ENCODE peak calls at places on chromosomes 1 and 21, in ten cellular contexts. H is CD8-positive, alpha-beta T cell; C is fibroblast of lung; O is keratinocyte; K is colonic mucosa; X is pancreas; Q is astrocyte; S is body of pancreas; I is BE2C; N is neural progenitor cell. Z is an unnamed sample.

GRCh38 chr21:28615276-28615675 is 377.4 kb downstream of the LTN1 start:
- DNase-seq in X (no peak), I (no peak), C (peak; percentile 25), Q (peak; percentile 88), O (no peak), H (no peak), N (peak; percentile 5), S (no peak), K (no peak), Z (no peak)

GRCh38 chr1:232622378-232622777 is 7.6 kb downstream of the SIPA1L2 start:
- DNase-seq in H (no peak), Q (no peak), X (no peak), I (no peak), N (no peak), K (peak; percentile 82), C (no peak), O (no peak), S (no peak), Z (no peak)

GRCh38 chr1:90114521-90115141 is 119.7 kb downstream of the ZNF326 start:
- DNase-seq in C (peak; percentile 65), X (no peak), K (no peak), N (peak; percentile 75), S (no peak), Q (peak; percentile 6), I (no peak), H (no peak), O (peak; percentile 21), Z (no peak)

GRCh38 chr21:31555741-31556191 is 103.7 kb upstream of the SOD1 start:
- DNase-seq in Q (no peak), C (no peak), O (no peak), N (peak; percentile 91), S (no peak), X (no peak), H (no peak), I (no peak), K (no peak), Z (no peak)

GRCh38 chr1:97893844-97894243 is 27.0 kb downstream of the DPYD start:
- DNase-seq in X (no peak), N (no peak), C (no peak), K (no peak), I (no peak), Q (peak; percentile 31), S (no peak), H (no peak), O (peak; percentile 5), Z (no peak)

GRCh38 chr21:44726803-44727202 is 15.4 kb upstream of the TSPEAR start:
- DNase-seq in I (no peak), O (no peak), X (no peak), Q (no peak), N (no peak), C (no peak), S (no peak), H (no peak), K (no peak), Z (no peak)

GRCh38 chr1:228361314-228362140 is 45.1 kb downstream of the TRIM11 start:
- DNase-seq in K (no peak), S (no peak), H (no peak), Q (no peak), O (no peak), C (no peak), I (peak; percentile 8), N (no peak), X (peak; percentile 76), Z (peak; percentile 79)

GRCh38 chr1:212607206-212607923 is 1.2 kb upstream of the ATF3 start:
- DNase-seq in C (no peak), Q (no peak), H (peak; percentile 54), K (peak; percentile 63), O (no peak), I (no peak), X (peak; percentile 84), S (peak; percentile 73), N (peak; percentile 47), Z (no peak)

GRCh38 chr1:226066415-226067077 is 4.0 kb downstream of the H3-3A start:
- DNase-seq in S (no peak), Q (peak; percentile 44), C (no peak), K (no peak), I (no peak), N (no peak), O (no peak), H (no peak), X (no peak), Z (no peak)

GRCh38 chr1:198893763-198894444 is 255.1 kb downstream of the PTPRC start:
- DNase-seq in X (no peak), N (no peak), K (no peak), Q (peak; percentile 68), O (no peak), S (no peak), I (no peak), H (no peak), C (no peak), Z (no peak)

GRCh38 chr21:45699251-45699942 is 55.9 kb downstream of the PCBP3 start:
- DNase-seq in K (no peak), O (no peak), C (no peak), S (no peak), Q (no peak), H (no peak), I (no peak), N (no peak), X (no peak), Z (no peak)

GRCh38 chr1:911875-912739 is 11.6 kb upstream of the SAMD11 start:
- DNase-seq in Q (no peak), H (no peak), C (no peak), O (no peak), K (no peak), X (no peak), S (no peak), I (no peak), N (peak; percentile 1), Z (peak; percentile 37)

GRCh38 chr1:172980456-172980855 is 70.3 kb downstream of the TNFSF18 start:
- DNase-seq in I (no peak), C (peak; percentile 58), K (no peak), O (no peak), X (no peak), H (no peak), S (no peak), Q (peak; percentile 79), N (no peak), Z (no peak)

GRCh38 chr21:45283611-45284455 is 3.9 kb downstream of the POFUT2 start:
- DNase-seq in Q (no peak), K (no peak), N (no peak), H (peak; percentile 39), X (peak; percentile 69), I (no peak), S (no peak), C (no peak), O (no peak), Z (peak; percentile 23)

GRCh38 chr1:41811051-41811795 is 107.5 kb downstream of the HIVEP3 start:
- DNase-seq in Q (peak; percentile 57), C (peak; percentile 22), H (peak; percentile 64), X (no peak), K (no peak), N (no peak), I (no peak), S (no peak), O (no peak), Z (peak; percentile 83)

GRCh38 chr1:116501041-116501869 is 69.6 kb downstream of the CD58 start:
- DNase-seq in H (no peak), K (peak; percentile 56), X (no peak), O (no peak), N (no peak), Q (no peak), I (no peak), S (no peak), C (no peak), Z (no peak)

GRCh38 chr1:92663769-92664168 is 121.1 kb downstream of the EVI5 start:
- DNase-seq in I (no peak), Q (no peak), H (no peak), N (no peak), K (no peak), S (no peak), C (no peak), O (no peak), X (no peak), Z (no peak)

DNA sequence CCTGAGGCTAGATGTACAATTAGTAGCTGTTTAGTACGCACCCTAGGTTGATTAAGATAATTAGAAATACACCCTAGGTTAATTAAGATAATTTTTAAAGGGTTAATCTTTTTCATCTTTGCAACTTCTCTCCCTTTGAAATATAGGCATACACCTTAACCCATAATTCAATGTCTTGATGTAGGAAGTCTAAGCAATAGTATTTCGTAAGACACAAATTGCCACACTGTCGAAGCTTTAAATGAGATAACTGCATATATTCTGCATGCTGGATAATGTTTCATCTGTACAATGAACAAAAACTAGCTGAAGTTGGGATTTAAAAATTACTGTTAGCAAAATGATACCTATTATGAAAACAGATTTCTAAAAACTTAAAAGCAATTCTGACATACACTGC is 122.9 kb downstream of the EVI5 start:
- DNase-seq in C (no peak), I (no peak), O (no peak), Q (no peak), H (no peak), K (no peak), S (no peak), N (no peak), X (no peak), Z (no peak)
- TF ChIP-seq CTCF in C (no peak), I (no peak), O (no peak), Q (no peak), H (no peak), K (no peak), S (no peak), N (no peak), X (no peak), Z (no peak)

GRCh38 chr1:203323587-203323986 is 18.3 kb downstream of the BTG2 start:
- DNase-seq in H (no peak), Q (no peak), S (peak; percentile 61), O (no peak), I (no peak), N (no peak), C (no peak), K (no peak), X (no peak), Z (no peak)
- H3K4me1 ChIP-seq in H (peaks cover 94% of the 10 kb centered on the region), Q (peaks cover 18% of the 10 kb centered on the region), S (peaks cover 96% of the 10 kb centered on the region), O (peaks cover 25% of the 10 kb centered on the region), I (peaks cover 58% of the 10 kb centered on the region), N (peaks cover 74% of the 10 kb centered on the region), C (peaks cover 2% of the 10 kb centered on the region), K (peaks cover 54% of the 10 kb centered on the region), X (peaks cover 29% of the 10 kb centered on the region), Z (peaks cover 81% of the 10 kb centered on the region)

GRCh38 chr1:150429805-150430204 is 57.4 kb upstream of the TARS2 start:
- DNase-seq in X (no peak), O (no peak), Q (no peak), K (no peak), C (peak; percentile 36), S (no peak), H (no peak), I (no peak), N (no peak), Z (no peak)
- TF ChIP-seq CTCF in X (no peak), O (no peak), Q (no peak), K (no peak), C (peak; percentile 24), S (no peak), H (no peak), I (peak; percentile 39), N (no peak), Z (no peak)

DNA sequence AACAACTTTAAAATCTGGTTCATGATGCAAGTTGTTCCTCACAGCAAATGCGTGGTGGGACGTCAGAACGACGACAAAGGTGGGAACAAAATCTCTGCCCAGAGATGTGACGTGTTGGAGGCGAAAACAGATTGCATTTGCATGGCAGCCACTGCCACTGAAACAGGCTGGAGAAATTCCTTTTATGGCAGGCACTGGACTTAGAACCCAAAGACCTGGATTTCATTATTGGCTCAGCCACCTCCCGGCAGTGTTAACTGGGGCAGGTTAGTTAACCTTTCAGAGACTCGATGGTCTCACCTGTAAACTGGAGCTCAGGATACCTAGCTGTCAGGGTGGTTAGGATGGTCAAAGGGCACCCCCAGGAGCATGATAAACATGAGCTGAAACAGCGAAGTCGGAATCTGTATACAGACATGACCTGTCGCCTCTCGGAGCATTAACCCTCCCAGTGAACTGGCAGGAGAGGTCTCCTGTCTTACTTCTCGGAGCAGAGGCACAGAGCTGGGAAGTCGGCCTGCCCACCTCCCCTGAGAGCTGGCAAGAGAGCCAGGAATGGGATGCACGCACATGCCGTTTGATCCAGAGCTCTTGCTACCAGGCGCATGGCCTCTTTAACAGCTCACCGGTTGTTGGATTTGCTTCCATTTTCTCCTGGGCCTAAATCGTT is 59.2 kb upstream of the TARBP1 start:
- DNase-seq in S (peak; percentile 63), O (no peak), H (no peak), X (no peak), N (no peak), Q (no peak), C (no peak), I (no peak), K (peak; percentile 80), Z (no peak)
- H3K4me1 ChIP-seq in S (peaks cover 75% of the 10 kb centered on the region), O (peaks cover 78% of the 10 kb centered on the region), H (no peaks in the 10 kb centered on the region), X (peaks cover 60% of the 10 kb centered on the region), N (peaks cover 25% of the 10 kb centered on the region), Q (peaks cover 28% of the 10 kb centered on the region), C (peaks cover 24% of the 10 kb centered on the region), I (peaks cover 42% of the 10 kb centered on the region), K (peaks cover 26% of the 10 kb centered on the region), Z (peaks cover 38% of the 10 kb centered on the region)

Z was measured in left lung.